ENCODE peak calls at places on chromosomes 4 and X, in five cellular contexts. T is AG20443; A is Caki2; W is activated CD4-positive, CD25-positive, alpha-beta regulatory T cell; X is choroid plexus epithelial cell. J is an unnamed sample.

GRCh38 chrX:12929701-12930100 is 23.3 kb downstream of the TLR8 start:
- DNase-seq in T (peak; percentile 3), A (no peak), W (no peak), X (no peak), J (no peak)

GRCh38 chr4:73197220-73197619 is 61.4 kb downstream of the ANKRD17 start:
- DNase-seq in T (no peak), A (no peak), W (no peak), X (peak; percentile 47), J (no peak)

GRCh38 chr4:108270466-108271450 is 102.0 kb upstream of the LEF1 start:
- DNase-seq in T (no peak), A (no peak), W (no peak), X (peak; percentile 89), J (no peak)

GRCh38 chr4:26529479-26529878 is 39.2 kb upstream of the CCKAR start:
- DNase-seq in T (no peak), A (no peak), W (no peak), X (no peak), J (no peak)

GRCh38 chr4:23934915-23935314 is 45.1 kb upstream of the PPARGC1A start:
- DNase-seq in T (peak; percentile 90), A (peak; percentile 70), W (no peak), X (peak; percentile 97), J (peak; percentile 76)

GRCh38 chr4:86346320-86346719 is 13.5 kb downstream of the MAPK10 start:
- DNase-seq in T (no peak), A (no peak), W (no peak), X (no peak), J (no peak)

GRCh38 chr4:107035711-107036601 is at the start of gene DKK2:
- DNase-seq in T (peak; percentile 54), A (no peak), W (no peak), X (peak; percentile 36), J (no peak)

GRCh38 chrX:20244936-20245335 is 21.8 kb downstream of the RPS6KA3 start:
- DNase-seq in T (peak; percentile 24), A (no peak), W (no peak), X (no peak), J (no peak)

GRCh38 chr4:138522366-138522765 is 280.2 kb upstream of the SLC7A11 start:
- DNase-seq in T (peak; percentile 22), A (peak; percentile 3), W (no peak), X (peak; percentile 71), J (no peak)

GRCh38 chr4:141081921-141082381 is 51.3 kb downstream of the RNF150 start:
- DNase-seq in T (no peak), A (no peak), W (no peak), X (no peak), J (no peak)

GRCh38 chr4:1544861-1545275 is 138.6 kb upstream of the NKX1-1 start:
- DNase-seq in T (no peak), A (no peak), W (no peak), X (no peak), J (no peak)

GRCh38 chr4:85854543-85854942 is 379.6 kb downstream of the ARHGAP24 start:
- DNase-seq in T (no peak), A (no peak), W (no peak), X (no peak), J (no peak)

GRCh38 chr4:7194251-7195137 is 2.2 kb downstream of the SORCS2 start:
- DNase-seq in T (peak; percentile 61), A (peak; percentile 22), W (no peak), X (peak; percentile 40), J (peak; percentile 37)

GRCh38 chrX:144715356-144715755 is 531.9 kb upstream of the SPANXN1 start:
- DNase-seq in T (no peak), A (no peak), W (no peak), X (no peak), J (no peak)

GRCh38 chr4:173370130-173370476 is 651 bp upstream of the SAP30 start:
- DNase-seq in T (peak; percentile 23), A (no peak), W (peak; percentile 52), X (no peak), J (peak; percentile 60)

GRCh38 chrX:138771042-138771441 is 59.5 kb upstream of the FGF13 start:
- DNase-seq in T (no peak), A (no peak), W (no peak), X (no peak), J (no peak)

GRCh38 chrX:103073442-103073841 is 9.5 kb upstream of the BEX1 start:
- DNase-seq in T (no peak), A (no peak), W (no peak), X (peak; percentile 17), J (no peak)

GRCh38 chr4:8414377-8414776 is 26.1 kb downstream of the ACOX3 start:
- DNase-seq in T (no peak), A (no peak), W (no peak), X (no peak), J (no peak)

GRCh38 chr4:99723555-99724450 is 66.2 kb upstream of the C4orf54 start:
- DNase-seq in T (peak; percentile 34), A (peak; percentile 82), W (no peak), X (peak; percentile 49), J (no peak)

J was measured in breast epithelium.